ENCODE peak calls at places on chromosomes 12 and 14, in ten cellular contexts. One of them, this sample, is unnamed.

GRCh38 chr14:96634481-96634880 is 132.3 kb downstream of the PAPOLA start:
- DNase-seq in activated CD4-positive, alpha-beta T cell treated with anti-CD3 and anti-CD28 coated beads for 24 hours: no peak
- DNase-seq in astrocyte: no peak
- DNase-seq in NCI-H2081: no peak
- DNase-seq in EH: no peak
- DNase-seq in NCI-H1694 treated with DMSO at 0.1 percent for 48 hours: no peak
- DNase-seq in fibroblast of the conjunctiva: no peak
- DNase-seq in HCEC 1CT: no peak
- DNase-seq in kidney tubule cell: no peak
- DNase-seq in RCC 7860: no peak
- DNase-seq in this sample: no peak

GRCh38 chr14:50040401-50040775 is 76.0 kb downstream of the VCPKMT start:
- DNase-seq in RCC 7860: peak; percentile 81
- DNase-seq in EH: peak; percentile 85
- DNase-seq in astrocyte: peak; percentile 77
- DNase-seq in NCI-H1694 treated with DMSO at 0.1 percent for 48 hours: no peak
- DNase-seq in kidney tubule cell: peak; percentile 89
- DNase-seq in activated CD4-positive, alpha-beta T cell treated with anti-CD3 and anti-CD28 coated beads for 24 hours: no peak
- DNase-seq in NCI-H2081: no peak
- DNase-seq in fibroblast of the conjunctiva: no peak
- DNase-seq in HCEC 1CT: peak; percentile 86
- DNase-seq in this sample: no peak

GRCh38 chr12:69935651-69936100 is 110.6 kb downstream of the MYRFL start:
- DNase-seq in activated CD4-positive, alpha-beta T cell treated with anti-CD3 and anti-CD28 coated beads for 24 hours: no peak
- DNase-seq in NCI-H1694 treated with DMSO at 0.1 percent for 48 hours: peak; percentile 81
- DNase-seq in EH: no peak
- DNase-seq in astrocyte: no peak
- DNase-seq in NCI-H2081: no peak
- DNase-seq in HCEC 1CT: no peak
- DNase-seq in kidney tubule cell: no peak
- DNase-seq in fibroblast of the conjunctiva: no peak
- DNase-seq in RCC 7860: no peak
- DNase-seq in this sample: no peak

GRCh38 chr12:25123126-25123525 is 71.8 kb downstream of the DNAI7 start:
- DNase-seq in RCC 7860: no peak
- DNase-seq in astrocyte: no peak
- DNase-seq in NCI-H1694 treated with DMSO at 0.1 percent for 48 hours: no peak
- DNase-seq in kidney tubule cell: no peak
- DNase-seq in fibroblast of the conjunctiva: no peak
- DNase-seq in HCEC 1CT: no peak
- DNase-seq in activated CD4-positive, alpha-beta T cell treated with anti-CD3 and anti-CD28 coated beads for 24 hours: no peak
- DNase-seq in NCI-H2081: no peak
- DNase-seq in EH: no peak
- DNase-seq in this sample: no peak

GRCh38 chr12:48002773-48003218 is 1.5 kb downstream of the COL2A1 start:
- DNase-seq in EH: peak; percentile 48
- DNase-seq in activated CD4-positive, alpha-beta T cell treated with anti-CD3 and anti-CD28 coated beads for 24 hours: no peak
- DNase-seq in NCI-H1694 treated with DMSO at 0.1 percent for 48 hours: no peak
- DNase-seq in RCC 7860: no peak
- DNase-seq in astrocyte: peak; percentile 19
- DNase-seq in fibroblast of the conjunctiva: no peak
- DNase-seq in HCEC 1CT: no peak
- DNase-seq in NCI-H2081: peak; percentile 10
- DNase-seq in kidney tubule cell: peak; percentile 15
- DNase-seq in this sample: no peak

GRCh38 chr12:42507589-42507988 is 82.0 kb downstream of the PRICKLE1 start:
- DNase-seq in RCC 7860: no peak
- DNase-seq in astrocyte: no peak
- DNase-seq in activated CD4-positive, alpha-beta T cell treated with anti-CD3 and anti-CD28 coated beads for 24 hours: no peak
- DNase-seq in EH: no peak
- DNase-seq in kidney tubule cell: no peak
- DNase-seq in fibroblast of the conjunctiva: no peak
- DNase-seq in NCI-H2081: no peak
- DNase-seq in HCEC 1CT: no peak
- DNase-seq in NCI-H1694 treated with DMSO at 0.1 percent for 48 hours: peak; percentile 43
- DNase-seq in this sample: no peak

GRCh38 chr14:67514650-67515385 is 18.3 kb upstream of the PLEKHH1 start:
- DNase-seq in EH: peak; percentile 65
- DNase-seq in activated CD4-positive, alpha-beta T cell treated with anti-CD3 and anti-CD28 coated beads for 24 hours: peak; percentile 7
- DNase-seq in fibroblast of the conjunctiva: no peak
- DNase-seq in astrocyte: peak; percentile 24
- DNase-seq in HCEC 1CT: peak; percentile 17
- DNase-seq in kidney tubule cell: peak; percentile 30
- DNase-seq in NCI-H1694 treated with DMSO at 0.1 percent for 48 hours: no peak
- DNase-seq in NCI-H2081: peak; percentile 46
- DNase-seq in RCC 7860: no peak
- DNase-seq in this sample: peak; percentile 29

GRCh38 chr14:105468621-105469241 is 5.9 kb upstream of the CRIP2 start:
- DNase-seq in NCI-H2081: no peak
- DNase-seq in activated CD4-positive, alpha-beta T cell treated with anti-CD3 and anti-CD28 coated beads for 24 hours: no peak
- DNase-seq in HCEC 1CT: no peak
- DNase-seq in EH: no peak
- DNase-seq in fibroblast of the conjunctiva: no peak
- DNase-seq in astrocyte: no peak
- DNase-seq in NCI-H1694 treated with DMSO at 0.1 percent for 48 hours: no peak
- DNase-seq in RCC 7860: no peak
- DNase-seq in kidney tubule cell: no peak
- DNase-seq in this sample: no peak

GRCh38 chr12:105955976-105956375 is 182.8 kb downstream of the NUAK1 start:
- DNase-seq in NCI-H1694 treated with DMSO at 0.1 percent for 48 hours: no peak
- DNase-seq in fibroblast of the conjunctiva: no peak
- DNase-seq in activated CD4-positive, alpha-beta T cell treated with anti-CD3 and anti-CD28 coated beads for 24 hours: no peak
- DNase-seq in RCC 7860: no peak
- DNase-seq in EH: peak; percentile 57
- DNase-seq in astrocyte: no peak
- DNase-seq in NCI-H2081: no peak
- DNase-seq in kidney tubule cell: no peak
- DNase-seq in HCEC 1CT: no peak
- DNase-seq in this sample: no peak

GRCh38 chr12:91367234-91367849 is 184.7 kb upstream of the DCN start:
- DNase-seq in activated CD4-positive, alpha-beta T cell treated with anti-CD3 and anti-CD28 coated beads for 24 hours: no peak
- DNase-seq in NCI-H1694 treated with DMSO at 0.1 percent for 48 hours: peak; percentile 3
- DNase-seq in HCEC 1CT: peak; percentile 25
- DNase-seq in fibroblast of the conjunctiva: no peak
- DNase-seq in RCC 7860: no peak
- DNase-seq in astrocyte: no peak
- DNase-seq in kidney tubule cell: peak; percentile 9
- DNase-seq in EH: peak; percentile 43
- DNase-seq in NCI-H2081: no peak
- DNase-seq in this sample: no peak

GRCh38 chr12:64666054-64666914 is 56.0 kb downstream of the RASSF3 start:
- DNase-seq in kidney tubule cell: no peak
- DNase-seq in astrocyte: peak; percentile 66
- DNase-seq in NCI-H1694 treated with DMSO at 0.1 percent for 48 hours: no peak
- DNase-seq in RCC 7860: no peak
- DNase-seq in activated CD4-positive, alpha-beta T cell treated with anti-CD3 and anti-CD28 coated beads for 24 hours: no peak
- DNase-seq in fibroblast of the conjunctiva: no peak
- DNase-seq in NCI-H2081: peak; percentile 32
- DNase-seq in HCEC 1CT: no peak
- DNase-seq in EH: no peak
- DNase-seq in this sample: no peak

GRCh38 chr12:11622774-11623375 is 26.6 kb upstream of the ETV6 start:
- DNase-seq in EH: no peak
- DNase-seq in NCI-H1694 treated with DMSO at 0.1 percent for 48 hours: peak; percentile 30
- DNase-seq in activated CD4-positive, alpha-beta T cell treated with anti-CD3 and anti-CD28 coated beads for 24 hours: no peak
- DNase-seq in RCC 7860: no peak
- DNase-seq in kidney tubule cell: no peak
- DNase-seq in NCI-H2081: no peak
- DNase-seq in HCEC 1CT: no peak
- DNase-seq in fibroblast of the conjunctiva: no peak
- DNase-seq in astrocyte: no peak
- DNase-seq in this sample: no peak

GRCh38 chr14:72745991-72746980 is 147.6 kb downstream of the DPF3 start:
- DNase-seq in fibroblast of the conjunctiva: peak; percentile 89
- DNase-seq in EH: peak; percentile 87
- DNase-seq in NCI-H1694 treated with DMSO at 0.1 percent for 48 hours: peak; percentile 94
- DNase-seq in kidney tubule cell: peak; percentile 26
- DNase-seq in HCEC 1CT: peak; percentile 86
- DNase-seq in NCI-H2081: no peak
- DNase-seq in activated CD4-positive, alpha-beta T cell treated with anti-CD3 and anti-CD28 coated beads for 24 hours: no peak
- DNase-seq in RCC 7860: no peak
- DNase-seq in astrocyte: peak; percentile 81
- DNase-seq in this sample: no peak

GRCh38 chr14:68777644-68778043 is 15.2 kb downstream of the ZFP36L1 start:
- DNase-seq in EH: no peak
- DNase-seq in activated CD4-positive, alpha-beta T cell treated with anti-CD3 and anti-CD28 coated beads for 24 hours: no peak
- DNase-seq in kidney tubule cell: no peak
- DNase-seq in RCC 7860: no peak
- DNase-seq in NCI-H1694 treated with DMSO at 0.1 percent for 48 hours: no peak
- DNase-seq in fibroblast of the conjunctiva: no peak
- DNase-seq in astrocyte: no peak
- DNase-seq in HCEC 1CT: no peak
- DNase-seq in NCI-H2081: no peak
- DNase-seq in this sample: no peak

GRCh38 chr14:68744613-68745012 is 48.3 kb downstream of the ZFP36L1 start:
- DNase-seq in NCI-H1694 treated with DMSO at 0.1 percent for 48 hours: no peak
- DNase-seq in astrocyte: no peak
- DNase-seq in kidney tubule cell: no peak
- DNase-seq in EH: no peak
- DNase-seq in RCC 7860: no peak
- DNase-seq in NCI-H2081: no peak
- DNase-seq in HCEC 1CT: no peak
- DNase-seq in fibroblast of the conjunctiva: no peak
- DNase-seq in activated CD4-positive, alpha-beta T cell treated with anti-CD3 and anti-CD28 coated beads for 24 hours: no peak
- DNase-seq in this sample: no peak

GRCh38 chr12:42612258-42612608 is 22.7 kb upstream of the PRICKLE1 start:
- DNase-seq in fibroblast of the conjunctiva: no peak
- DNase-seq in NCI-H2081: no peak
- DNase-seq in EH: peak; percentile 11
- DNase-seq in RCC 7860: no peak
- DNase-seq in NCI-H1694 treated with DMSO at 0.1 percent for 48 hours: no peak
- DNase-seq in kidney tubule cell: no peak
- DNase-seq in astrocyte: peak; percentile 30
- DNase-seq in activated CD4-positive, alpha-beta T cell treated with anti-CD3 and anti-CD28 coated beads for 24 hours: no peak
- DNase-seq in HCEC 1CT: no peak
- DNase-seq in this sample: no peak

GRCh38 chr14:56854325-56854724 is 44.0 kb upstream of the OTX2 start:
- DNase-seq in activated CD4-positive, alpha-beta T cell treated with anti-CD3 and anti-CD28 coated beads for 24 hours: no peak
- DNase-seq in kidney tubule cell: no peak
- DNase-seq in EH: no peak
- DNase-seq in NCI-H2081: peak; percentile 75
- DNase-seq in fibroblast of the conjunctiva: no peak
- DNase-seq in NCI-H1694 treated with DMSO at 0.1 percent for 48 hours: peak; percentile 60
- DNase-seq in HCEC 1CT: no peak
- DNase-seq in astrocyte: no peak
- DNase-seq in RCC 7860: no peak
- DNase-seq in this sample: no peak

GRCh38 chr12:105559292-105559691 is 228.8 kb downstream of the C12orf75 start:
- DNase-seq in NCI-H2081: no peak
- DNase-seq in kidney tubule cell: peak; percentile 73
- DNase-seq in RCC 7860: no peak
- DNase-seq in activated CD4-positive, alpha-beta T cell treated with anti-CD3 and anti-CD28 coated beads for 24 hours: no peak
- DNase-seq in HCEC 1CT: no peak
- DNase-seq in astrocyte: no peak
- DNase-seq in NCI-H1694 treated with DMSO at 0.1 percent for 48 hours: no peak
- DNase-seq in fibroblast of the conjunctiva: no peak
- DNase-seq in EH: no peak
- DNase-seq in this sample: no peak

GRCh38 chr14:103442288-103442687 is 57.1 kb downstream of the MARK3 start:
- DNase-seq in astrocyte: no peak
- DNase-seq in fibroblast of the conjunctiva: peak; percentile 28
- DNase-seq in kidney tubule cell: no peak
- DNase-seq in activated CD4-positive, alpha-beta T cell treated with anti-CD3 and anti-CD28 coated beads for 24 hours: no peak
- DNase-seq in HCEC 1CT: peak; percentile 82
- DNase-seq in NCI-H2081: no peak
- DNase-seq in RCC 7860: no peak
- DNase-seq in NCI-H1694 treated with DMSO at 0.1 percent for 48 hours: no peak
- DNase-seq in EH: peak; percentile 38
- DNase-seq in this sample: no peak

GRCh38 chr14:69149461-69150244 is 3.3 kb downstream of the DCAF5 start:
- DNase-seq in activated CD4-positive, alpha-beta T cell treated with anti-CD3 and anti-CD28 coated beads for 24 hours: no peak
- DNase-seq in NCI-H2081: no peak
- DNase-seq in RCC 7860: no peak
- DNase-seq in NCI-H1694 treated with DMSO at 0.1 percent for 48 hours: no peak
- DNase-seq in fibroblast of the conjunctiva: no peak
- DNase-seq in astrocyte: no peak
- DNase-seq in EH: peak; percentile 38
- DNase-seq in kidney tubule cell: peak; percentile 13
- DNase-seq in HCEC 1CT: peak; percentile 42
- DNase-seq in this sample: no peak

GRCh38 chr12:46494424-46494823 is 121.9 kb upstream of the SLC38A2 start:
- DNase-seq in NCI-H2081: no peak
- DNase-seq in NCI-H1694 treated with DMSO at 0.1 percent for 48 hours: no peak
- DNase-seq in astrocyte: peak; percentile 89
- DNase-seq in fibroblast of the conjunctiva: peak; percentile 55
- DNase-seq in activated CD4-positive, alpha-beta T cell treated with anti-CD3 and anti-CD28 coated beads for 24 hours: no peak
- DNase-seq in RCC 7860: peak; percentile 22
- DNase-seq in kidney tubule cell: peak; percentile 37
- DNase-seq in EH: peak; percentile 87
- DNase-seq in HCEC 1CT: peak; percentile 83
- DNase-seq in this sample: no peak

GRCh38 chr12:126545411-126545810 is 1480.2 kb downstream of the AACS start:
- DNase-seq in activated CD4-positive, alpha-beta T cell treated with anti-CD3 and anti-CD28 coated beads for 24 hours: no peak
- DNase-seq in RCC 7860: no peak
- DNase-seq in NCI-H2081: no peak
- DNase-seq in fibroblast of the conjunctiva: no peak
- DNase-seq in astrocyte: peak; percentile 23
- DNase-seq in NCI-H1694 treated with DMSO at 0.1 percent for 48 hours: no peak
- DNase-seq in HCEC 1CT: no peak
- DNase-seq in kidney tubule cell: no peak
- DNase-seq in EH: no peak
- DNase-seq in this sample: no peak